ENCODE peak calls at places on chromosome 14, in nine cellular contexts. N is LHCN-M2; R is posterior vena cava; J is lung; V is colonic mucosa; S is heart left ventricle; M is fibroblast of gingiva; P is left ventricle myocardium inferior; D is activated CD8-positive, alpha-beta memory T cell treated with anti-CD3 and anti-CD28 coated beads for 24 hours. E is an unnamed sample.

GRCh38 chr14:60658116-60658515 is 8.8 kb upstream of the SIX1 start:
- DNase-seq in V (no peak), D (no peak), P (no peak), N (peak), R (no peak), M (no peak), S (no peak), J (no peak), E (no peak)

GRCh38 chr14:50762001-50762930 is 68.7 kb downstream of the NIN start:
- DNase-seq in S (no peak), R (no peak), J (no peak), D (no peak), M (peak), N (peak), P (no peak), V (no peak), E (no peak)

GRCh38 chr14:76784266-76784874 is 23.1 kb downstream of the VASH1 start:
- DNase-seq in J (no peak), P (no peak), D (peak), R (no peak), M (no peak), N (no peak), S (no peak), V (no peak), E (no peak)

GRCh38 chr14:22462923-22463322 is 126.1 kb downstream of the DAD1 start:
- DNase-seq in J (no peak), P (no peak), N (no peak), M (no peak), R (no peak), D (no peak), V (no peak), S (no peak), E (no peak)

GRCh38 chr14:22391908-22392307 is 197.1 kb downstream of the DAD1 start:
- DNase-seq in N (peak), D (no peak), M (peak), J (peak), S (peak), V (peak), P (peak), R (no peak), E (peak)

GRCh38 chr14:89337912-89338311 is 79.1 kb downstream of the FOXN3 start:
- DNase-seq in N (no peak), V (no peak), J (no peak), R (no peak), S (peak), D (no peak), P (no peak), M (peak), E (no peak)

GRCh38 chr14:94394025-94394493 is 5.7 kb upstream of the SERPINA1 start:
- DNase-seq in P (no peak), M (no peak), N (no peak), V (no peak), D (no peak), R (no peak), J (no peak), S (no peak), E (no peak)

GRCh38 chr14:89534896-89535615 is 118.0 kb upstream of the FOXN3 start:
- DNase-seq in M (no peak), J (no peak), R (no peak), S (no peak), D (no peak), V (no peak), N (peak), P (no peak), E (no peak)

GRCh38 chr14:104883681-104884361 is 18.8 kb downstream of the CEP170B start:
- DNase-seq in S (peak), N (no peak), V (no peak), M (no peak), P (peak), R (peak), D (no peak), J (no peak), E (peak)

GRCh38 chr14:77186911-77187648 is 5.5 kb downstream of the TMEM63C start:
- DNase-seq in D (peak), S (peak), J (no peak), N (peak), P (no peak), V (no peak), R (no peak), M (no peak), E (peak)

GRCh38 chr14:54621686-54622085 is 54.8 kb downstream of the SAMD4A start:
- DNase-seq in S (no peak), V (no peak), R (no peak), N (peak), J (no peak), D (no peak), M (peak), P (no peak), E (no peak)

GRCh38 chr14:56490379-56490778 is 89.2 kb upstream of the TMEM260 start:
- DNase-seq in S (no peak), J (no peak), N (peak), M (peak), D (no peak), V (no peak), R (no peak), P (no peak), E (no peak)

GRCh38 chr14:44204061-44204815 is 302.8 kb downstream of the FSCB start:
- DNase-seq in S (no peak), R (no peak), N (no peak), P (no peak), M (peak), J (no peak), D (no peak), V (no peak), E (peak)

GRCh38 chr14:77459072-77459723 is 1.3 kb downstream of the AHSA1 start:
- DNase-seq in P (no peak), V (peak), D (peak), J (peak), S (peak), M (peak), N (peak), R (no peak), E (peak)

GRCh38 chr14:53630336-53630735 is 326.3 kb downstream of the BMP4 start:
- DNase-seq in V (no peak), R (no peak), S (no peak), P (no peak), M (no peak), D (no peak), J (no peak), N (no peak), E (no peak)

GRCh38 chr14:37048666-37049071 is 123.7 kb downstream of the SLC25A21 start:
- DNase-seq in S (no peak), J (no peak), V (no peak), N (peak), R (no peak), M (no peak), P (no peak), D (no peak), E (no peak)

GRCh38 chr14:41350476-41350875 is 256.2 kb upstream of the LRFN5 start:
- DNase-seq in V (no peak), J (no peak), M (no peak), D (no peak), N (no peak), R (no peak), S (no peak), P (no peak), E (no peak)

GRCh38 chr14:106083082-106083481 is 556.7 kb downstream of the TMEM121 start:
- DNase-seq in M (no peak), R (no peak), J (no peak), S (no peak), D (no peak), V (no peak), P (no peak), N (no peak), E (no peak)

GRCh38 chr14:72904840-72905561 is 11.1 kb upstream of the DPF3 start:
- DNase-seq in D (peak), M (peak), J (peak), R (no peak), P (peak), S (peak), N (peak), V (peak), E (peak)

GRCh38 chr14:58107947-58108552 is 44.0 kb downstream of the ARMH4 start:
- DNase-seq in S (peak), D (no peak), P (no peak), R (no peak), N (peak), V (peak), J (no peak), M (peak), E (peak)

GRCh38 chr14:85536835-85537195 is 6.9 kb downstream of the FLRT2 start:
- DNase-seq in D (no peak), P (no peak), M (peak), R (no peak), N (no peak), V (no peak), J (no peak), S (no peak), E (no peak)

GRCh38 chr14:69299286-69300035 is 39.5 kb downstream of the GALNT16 start:
- DNase-seq in S (peak), J (no peak), V (no peak), R (no peak), D (peak), P (no peak), N (no peak), M (no peak), E (peak)

GRCh38 chr14:103401223-103402214 is 16.3 kb downstream of the MARK3 start:
- DNase-seq in V (no peak), P (no peak), N (peak), M (peak), J (no peak), S (no peak), D (no peak), R (no peak), E (no peak)

GRCh38 chr14:68896132-68896531 is 83.0 kb downstream of the ACTN1 start:
- DNase-seq in M (no peak), S (no peak), R (no peak), J (no peak), P (no peak), V (no peak), D (no peak), N (no peak), E (peak)

GRCh38 chr14:92716131-92716530 is 32.3 kb downstream of the LGMN start:
- DNase-seq in R (no peak), J (no peak), V (no peak), D (no peak), S (no peak), N (no peak), M (peak), P (no peak), E (no peak)

GRCh38 chr14:75222208-75222701 is 45.8 kb upstream of the TMED10 start:
- DNase-seq in P (peak), N (peak), R (peak), J (no peak), S (peak), V (no peak), D (no peak), M (peak), E (no peak)

GRCh38 chr14:74911704-74912103 is 11.4 kb downstream of the RPS6KL1 start:
- DNase-seq in J (no peak), N (no peak), D (no peak), V (no peak), S (no peak), R (no peak), M (no peak), P (no peak), E (no peak)

GRCh38 chr14:76257111-76257803 is 105.5 kb downstream of the GPATCH2L start:
- DNase-seq in M (peak), J (no peak), R (no peak), N (peak), D (no peak), V (no peak), S (no peak), P (no peak), E (no peak)

GRCh38 chr14:106564058-106564643 is 1037.8 kb downstream of the TMEM121 start:
- DNase-seq in N (no peak), V (peak), R (no peak), S (no peak), J (peak), P (no peak), D (peak), M (no peak), E (peak)

GRCh38 chr14:22699801-22700564 is 55.8 kb upstream of the OR6J1 start:
- DNase-seq in V (no peak), S (no peak), J (no peak), M (no peak), D (no peak), P (no peak), N (no peak), R (no peak), E (no peak)